ENCODE peak calls at places on chromosomes 3 and 15, in eight cellular contexts. One of them, this sample, is unnamed. For H3K27me3 and H3K9me3, the result is how much of the 10 kb centered on the place peaks cover.

GRCh38 chr3:133673746-133674145 is 12.0 kb upstream of the TOPBP1 start:
- DNase-seq in left ventricle myocardium inferior: no peak
- DNase-seq in heart right ventricle: no peak
- DNase-seq in ascending aorta: no peak
- DNase-seq in CD8-positive, alpha-beta memory T cell: no peak
- DNase-seq in aorta: no peak
- DNase-seq in upper lobe of right lung: no peak
- DNase-seq in suprapubic skin: no peak
- DNase-seq in this sample: no peak

GRCh38 chr15:93200448-93201226 is 111.6 kb upstream of the RGMA start:
- DNase-seq in ascending aorta: no peak
- DNase-seq in left ventricle myocardium inferior: peak
- DNase-seq in aorta: no peak
- DNase-seq in upper lobe of right lung: no peak
- DNase-seq in suprapubic skin: no peak
- DNase-seq in CD8-positive, alpha-beta memory T cell: no peak
- DNase-seq in heart right ventricle: no peak
- DNase-seq in this sample: no peak

GRCh38 chr15:89105147-89105546 is 16.9 kb downstream of the ABHD2 start:
- DNase-seq in aorta: no peak
- DNase-seq in suprapubic skin: no peak
- DNase-seq in ascending aorta: no peak
- DNase-seq in CD8-positive, alpha-beta memory T cell: no peak
- DNase-seq in upper lobe of right lung: no peak
- DNase-seq in left ventricle myocardium inferior: no peak
- DNase-seq in heart right ventricle: no peak
- DNase-seq in this sample: no peak

GRCh38 chr3:135759651-135760050 is 205.9 kb upstream of the PPP2R3A start:
- DNase-seq in aorta: no peak
- DNase-seq in heart right ventricle: no peak
- DNase-seq in left ventricle myocardium inferior: no peak
- DNase-seq in suprapubic skin: no peak
- DNase-seq in upper lobe of right lung: no peak
- DNase-seq in CD8-positive, alpha-beta memory T cell: no peak
- DNase-seq in ascending aorta: no peak
- DNase-seq in this sample: no peak

GRCh38 chr15:86164222-86164898 is 84.7 kb downstream of the AGBL1 start:
- DNase-seq in aorta: no peak
- DNase-seq in suprapubic skin: no peak
- DNase-seq in upper lobe of right lung: no peak
- DNase-seq in CD8-positive, alpha-beta memory T cell: no peak
- DNase-seq in ascending aorta: no peak
- DNase-seq in left ventricle myocardium inferior: no peak
- DNase-seq in heart right ventricle: no peak
- DNase-seq in this sample: no peak

GRCh38 chr3:45547764-45548683 is 46.5 kb upstream of the LIMD1 start:
- DNase-seq in suprapubic skin: peak
- DNase-seq in heart right ventricle: peak
- DNase-seq in upper lobe of right lung: no peak
- DNase-seq in CD8-positive, alpha-beta memory T cell: no peak
- DNase-seq in ascending aorta: peak
- DNase-seq in left ventricle myocardium inferior: peak
- DNase-seq in aorta: peak
- DNase-seq in this sample: peak

GRCh38 chr15:76386926-76387325 is 50.4 kb downstream of the ISL2 start:
- DNase-seq in ascending aorta: no peak
- DNase-seq in heart right ventricle: no peak
- DNase-seq in aorta: no peak
- DNase-seq in left ventricle myocardium inferior: no peak
- DNase-seq in upper lobe of right lung: no peak
- DNase-seq in suprapubic skin: no peak
- DNase-seq in CD8-positive, alpha-beta memory T cell: no peak
- DNase-seq in this sample: no peak

GRCh38 chr3:9339750-9340449 is 23.0 kb upstream of the THUMPD3 start:
- DNase-seq in suprapubic skin: no peak
- DNase-seq in CD8-positive, alpha-beta memory T cell: no peak
- DNase-seq in ascending aorta: no peak
- DNase-seq in left ventricle myocardium inferior: no peak
- DNase-seq in aorta: no peak
- DNase-seq in upper lobe of right lung: no peak
- DNase-seq in heart right ventricle: no peak
- DNase-seq in this sample: no peak

GRCh38 chr3:56753206-56753605 is 48.5 kb downstream of the ARHGEF3 start:
- DNase-seq in upper lobe of right lung: no peak
- DNase-seq in suprapubic skin: no peak
- DNase-seq in left ventricle myocardium inferior: no peak
- DNase-seq in aorta: no peak
- DNase-seq in ascending aorta: no peak
- DNase-seq in heart right ventricle: no peak
- DNase-seq in CD8-positive, alpha-beta memory T cell: no peak
- DNase-seq in this sample: no peak

GRCh38 chr3:181075098-181075497 is 85.6 kb upstream of the DNAJC19 start:
- DNase-seq in aorta: no peak
- DNase-seq in suprapubic skin: no peak
- DNase-seq in heart right ventricle: no peak
- DNase-seq in upper lobe of right lung: no peak
- DNase-seq in ascending aorta: no peak
- DNase-seq in left ventricle myocardium inferior: no peak
- DNase-seq in CD8-positive, alpha-beta memory T cell: no peak
- DNase-seq in this sample: no peak

GRCh38 chr3:48406443-48407431 is 23.1 kb downstream of the PLXNB1 start:
- DNase-seq in suprapubic skin: no peak
- DNase-seq in ascending aorta: no peak
- DNase-seq in aorta: peak
- DNase-seq in CD8-positive, alpha-beta memory T cell: no peak
- DNase-seq in upper lobe of right lung: no peak
- DNase-seq in left ventricle myocardium inferior: no peak
- DNase-seq in heart right ventricle: peak
- DNase-seq in this sample: no peak

GRCh38 chr3:18346097-18346496 is 79.0 kb downstream of the SATB1 start:
- DNase-seq in ascending aorta: no peak
- DNase-seq in heart right ventricle: no peak
- DNase-seq in left ventricle myocardium inferior: no peak
- DNase-seq in aorta: no peak
- DNase-seq in upper lobe of right lung: no peak
- DNase-seq in suprapubic skin: no peak
- DNase-seq in CD8-positive, alpha-beta memory T cell: no peak
- DNase-seq in this sample: no peak

GRCh38 chr3:18343809-18344208 is 81.3 kb downstream of the SATB1 start:
- DNase-seq in suprapubic skin: no peak
- DNase-seq in CD8-positive, alpha-beta memory T cell: no peak
- DNase-seq in heart right ventricle: no peak
- DNase-seq in aorta: no peak
- DNase-seq in upper lobe of right lung: no peak
- DNase-seq in left ventricle myocardium inferior: no peak
- DNase-seq in ascending aorta: no peak
- DNase-seq in this sample: no peak

GRCh38 chr3:18349197-18349798 is 75.8 kb downstream of the SATB1 start:
- DNase-seq in CD8-positive, alpha-beta memory T cell: no peak
- DNase-seq in left ventricle myocardium inferior: no peak
- DNase-seq in heart right ventricle: no peak
- DNase-seq in suprapubic skin: no peak
- DNase-seq in upper lobe of right lung: no peak
- DNase-seq in aorta: no peak
- DNase-seq in ascending aorta: no peak
- DNase-seq in this sample: no peak

GRCh38 chr3:18345015-18345367 is 80.1 kb downstream of the SATB1 start:
- DNase-seq in aorta: no peak
- DNase-seq in ascending aorta: no peak
- DNase-seq in heart right ventricle: no peak
- DNase-seq in left ventricle myocardium inferior: no peak
- DNase-seq in suprapubic skin: no peak
- DNase-seq in upper lobe of right lung: no peak
- DNase-seq in CD8-positive, alpha-beta memory T cell: no peak
- DNase-seq in this sample: no peak

DNA sequence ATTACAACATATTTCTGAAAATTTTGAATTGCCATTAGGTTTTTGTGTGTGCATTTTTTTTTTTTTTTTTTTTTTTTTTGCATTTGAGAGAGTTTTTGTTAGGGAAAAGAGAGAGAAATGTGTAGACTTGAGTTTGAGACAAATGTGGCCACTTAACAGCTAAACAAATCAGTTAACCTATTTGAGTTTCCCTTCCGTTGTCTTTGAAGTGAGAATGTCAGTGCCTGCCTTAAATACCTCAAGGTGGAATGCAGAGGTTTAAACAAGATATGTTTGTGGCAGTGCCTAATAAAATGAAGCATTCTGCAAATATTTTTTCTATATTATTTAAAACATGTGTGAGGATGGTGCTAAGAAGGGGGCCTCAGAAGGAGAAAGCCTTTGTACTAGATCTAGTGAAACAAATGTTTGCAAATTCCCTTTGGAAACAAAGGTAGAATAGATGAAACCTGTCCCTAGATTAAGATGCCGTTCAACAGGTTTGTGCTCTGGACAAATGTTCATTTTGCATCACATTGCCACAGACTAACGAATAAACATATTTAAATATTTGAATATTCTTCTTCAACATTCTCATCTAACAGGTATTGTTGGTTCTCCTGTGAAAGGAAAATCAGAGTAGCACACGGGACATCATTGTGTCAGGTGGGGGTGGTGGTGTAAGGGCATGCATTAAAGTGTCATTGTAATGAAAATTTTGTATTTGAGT is 80.7 kb downstream of the SATB1 start:
- DNase-seq in ascending aorta: no peak
- DNase-seq in left ventricle myocardium inferior: no peak
- DNase-seq in upper lobe of right lung: no peak
- DNase-seq in heart right ventricle: no peak
- DNase-seq in CD8-positive, alpha-beta memory T cell: no peak
- DNase-seq in aorta: no peak
- DNase-seq in suprapubic skin: no peak
- DNase-seq in this sample: no peak
- H3K27me3 ChIP-seq in ascending aorta: under half
- H3K27me3 ChIP-seq in left ventricle myocardium inferior: under half
- H3K27me3 ChIP-seq in upper lobe of right lung: under half
- H3K27me3 ChIP-seq in heart right ventricle: under half
- H3K27me3 ChIP-seq in CD8-positive, alpha-beta memory T cell: under half
- H3K27me3 ChIP-seq in aorta: under half
- H3K27me3 ChIP-seq in suprapubic skin: under half
- H3K27me3 ChIP-seq in this sample: under half

GRCh38 chr3:6354653-6355052 is 506.3 kb upstream of the GRM7 start:
- DNase-seq in ascending aorta: no peak
- DNase-seq in CD8-positive, alpha-beta memory T cell: no peak
- DNase-seq in left ventricle myocardium inferior: no peak
- DNase-seq in heart right ventricle: no peak
- DNase-seq in upper lobe of right lung: no peak
- DNase-seq in suprapubic skin: no peak
- DNase-seq in aorta: no peak
- DNase-seq in this sample: no peak
- H3K9me3 ChIP-seq in ascending aorta: under half
- H3K9me3 ChIP-seq in CD8-positive, alpha-beta memory T cell: under half
- H3K9me3 ChIP-seq in left ventricle myocardium inferior: under half
- H3K9me3 ChIP-seq in heart right ventricle: under half
- H3K9me3 ChIP-seq in upper lobe of right lung: under half
- H3K9me3 ChIP-seq in suprapubic skin: under half
- H3K9me3 ChIP-seq in aorta: under half
- H3K9me3 ChIP-seq in this sample: under half

GRCh38 chr3:52359116-52359855 is 43.2 kb downstream of the DNAH1 start:
- DNase-seq in suprapubic skin: no peak
- DNase-seq in aorta: peak
- DNase-seq in left ventricle myocardium inferior: no peak
- DNase-seq in heart right ventricle: no peak
- DNase-seq in upper lobe of right lung: no peak
- DNase-seq in ascending aorta: no peak
- DNase-seq in CD8-positive, alpha-beta memory T cell: no peak
- DNase-seq in this sample: no peak

GRCh38 chr3:52361011-52361410 is 44.9 kb downstream of the DNAH1 start:
- DNase-seq in suprapubic skin: no peak
- DNase-seq in ascending aorta: no peak
- DNase-seq in CD8-positive, alpha-beta memory T cell: no peak
- DNase-seq in heart right ventricle: no peak
- DNase-seq in aorta: no peak
- DNase-seq in left ventricle myocardium inferior: no peak
- DNase-seq in upper lobe of right lung: no peak
- DNase-seq in this sample: no peak

GRCh38 chr3:52356126-52356525 is 40.0 kb downstream of the DNAH1 start:
- DNase-seq in aorta: peak
- DNase-seq in CD8-positive, alpha-beta memory T cell: no peak
- DNase-seq in ascending aorta: no peak
- DNase-seq in heart right ventricle: no peak
- DNase-seq in left ventricle myocardium inferior: no peak
- DNase-seq in suprapubic skin: no peak
- DNase-seq in upper lobe of right lung: no peak
- DNase-seq in this sample: no peak

GRCh38 chr3:52357151-52358080 is 41.3 kb downstream of the DNAH1 start:
- DNase-seq in aorta: peak
- DNase-seq in left ventricle myocardium inferior: no peak
- DNase-seq in heart right ventricle: no peak
- DNase-seq in CD8-positive, alpha-beta memory T cell: no peak
- DNase-seq in ascending aorta: no peak
- DNase-seq in upper lobe of right lung: no peak
- DNase-seq in suprapubic skin: no peak
- DNase-seq in this sample: no peak

DNA sequence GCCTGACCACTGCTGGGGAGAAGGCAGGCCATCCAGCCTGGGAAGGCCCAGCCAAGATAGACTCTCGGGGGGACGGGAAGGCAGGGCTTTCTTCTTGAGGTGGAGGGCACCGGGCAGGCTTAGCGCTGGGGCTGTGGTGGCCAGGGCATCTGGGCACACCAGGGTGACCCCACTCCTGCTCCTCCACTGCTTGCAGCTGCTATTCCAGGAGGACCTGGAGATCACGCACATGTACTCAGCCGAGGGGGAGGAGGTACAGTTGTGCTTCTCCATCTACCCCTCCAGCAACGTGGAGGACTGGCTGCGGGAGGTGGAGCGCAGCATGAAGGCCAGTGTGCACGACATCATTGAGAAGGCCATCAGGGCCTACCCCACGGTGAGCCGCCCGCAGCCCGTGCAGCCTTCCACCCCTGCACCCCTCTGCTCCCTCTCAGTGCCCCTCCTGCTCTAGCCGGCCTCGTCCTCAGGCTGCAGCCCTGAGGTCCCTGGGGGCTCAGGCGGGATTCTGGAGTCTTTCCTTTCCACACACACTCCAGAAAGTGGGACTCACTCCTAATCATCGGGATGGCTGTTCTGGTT is 42.3 kb downstream of the DNAH1 start:
- DNase-seq in left ventricle myocardium inferior: no peak
- DNase-seq in heart right ventricle: no peak
- DNase-seq in upper lobe of right lung: no peak
- DNase-seq in CD8-positive, alpha-beta memory T cell: no peak
- DNase-seq in ascending aorta: no peak
- DNase-seq in aorta: peak
- DNase-seq in suprapubic skin: no peak
- DNase-seq in this sample: peak
- H3K27me3 ChIP-seq in left ventricle myocardium inferior: under half
- H3K27me3 ChIP-seq in heart right ventricle: under half
- H3K27me3 ChIP-seq in upper lobe of right lung: under half
- H3K27me3 ChIP-seq in CD8-positive, alpha-beta memory T cell: under half
- H3K27me3 ChIP-seq in ascending aorta: under half
- H3K27me3 ChIP-seq in aorta: under half
- H3K27me3 ChIP-seq in suprapubic skin: under half
- H3K27me3 ChIP-seq in this sample: under half

DNA sequence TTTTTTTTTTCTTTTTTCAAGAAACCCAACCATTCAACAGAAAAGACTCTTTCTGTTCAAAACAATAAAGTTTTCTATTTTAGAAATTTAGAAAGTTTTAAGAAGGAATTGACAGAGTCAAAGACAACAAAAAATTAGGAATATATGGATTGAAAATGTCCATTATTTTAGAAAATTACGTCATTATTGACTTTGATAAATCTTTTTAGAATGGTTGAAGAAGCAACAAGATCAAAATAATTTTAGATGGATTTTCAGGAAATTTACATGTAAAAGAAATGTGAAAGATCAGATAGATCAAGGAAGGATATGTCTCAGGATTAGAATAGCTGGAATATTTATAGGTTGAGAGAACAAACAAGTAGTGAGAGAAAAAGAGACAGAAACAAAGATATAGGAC is 8.4 kb upstream of the KCNH8 start:
- DNase-seq in upper lobe of right lung: no peak
- DNase-seq in heart right ventricle: no peak
- DNase-seq in ascending aorta: no peak
- DNase-seq in left ventricle myocardium inferior: no peak
- DNase-seq in CD8-positive, alpha-beta memory T cell: no peak
- DNase-seq in suprapubic skin: no peak
- DNase-seq in aorta: no peak
- DNase-seq in this sample: no peak
- H3K9me3 ChIP-seq in upper lobe of right lung: under half
- H3K9me3 ChIP-seq in heart right ventricle: under half
- H3K9me3 ChIP-seq in ascending aorta: under half
- H3K9me3 ChIP-seq in left ventricle myocardium inferior: under half
- H3K9me3 ChIP-seq in CD8-positive, alpha-beta memory T cell: under half
- H3K9me3 ChIP-seq in suprapubic skin: under half
- H3K9me3 ChIP-seq in aorta: under half
- H3K9me3 ChIP-seq in this sample: under half